ENCODE peak calls at places on chromosome 21, in five cellular contexts. I, V, Q, M and C are unnamed samples.

GRCh38 chr21:42118901-42119300 is 47.8 kb downstream of the UMODL1 start:
- DNase-seq in I (no peak), V (no peak), M (no peak), Q (no peak), C (peak)

GRCh38 chr21:39373634-39374033 is 24.7 kb upstream of the HMGN1 start:
- DNase-seq in Q (peak), V (no peak), M (no peak), I (peak), C (no peak)

GRCh38 chr21:29018540-29018939 is 609 bp downstream of the RWDD2B start:
- DNase-seq in V (no peak), Q (peak), I (no peak), M (no peak), C (no peak)

GRCh38 chr21:42878993-42879787 is at the start of gene WDR4:
- DNase-seq in I (peak), M (peak), Q (peak), V (peak), C (peak)

GRCh38 chr21:45378258-45378966 is 26.6 kb upstream of the COL18A1 start:
- DNase-seq in I (peak), V (peak), M (peak), Q (no peak), C (no peak)

GRCh38 chr21:16071082-16071481 is 341.3 kb downstream of the USP25 start:
- DNase-seq in I (no peak), M (no peak), V (no peak), Q (no peak), C (no peak)

GRCh38 chr21:41846536-41846935 is 32.6 kb downstream of the PRDM15 start:
- DNase-seq in I (no peak), M (no peak), V (no peak), Q (no peak), C (no peak)

GRCh38 chr21:46482225-46482845 is 23.6 kb downstream of the DIP2A start:
- DNase-seq in V (no peak), I (no peak), M (no peak), Q (no peak), C (no peak)

GRCh38 chr21:30831194-30831765 is 1.7 kb upstream of the KRTAP7-1 start:
- DNase-seq in I (peak), Q (peak), M (no peak), V (no peak), C (no peak)

GRCh38 chr21:34942911-34943310 is 106.2 kb downstream of the RUNX1 start:
- DNase-seq in V (no peak), I (no peak), Q (no peak), M (no peak), C (no peak)

GRCh38 chr21:17461014-17461413 is 51.8 kb upstream of the CXADR start:
- DNase-seq in M (no peak), V (peak), Q (peak), I (peak), C (no peak)

GRCh38 chr21:36709030-36709867 is 10.3 kb downstream of the SIM2 start:
- DNase-seq in M (no peak), I (no peak), Q (no peak), V (no peak), C (no peak)

GRCh38 chr21:15826147-15826780 is 96.5 kb downstream of the USP25 start:
- DNase-seq in V (no peak), I (peak), M (no peak), Q (peak), C (peak)

GRCh38 chr21:42565886-42566523 is 52.4 kb downstream of the SLC37A1 start:
- DNase-seq in Q (no peak), V (no peak), I (no peak), M (no peak), C (peak)